ENCODE peak calls at places on chromosomes 13 and 19, in six cellular contexts. O is heart left ventricle, Z is spleen, F is uterus, P is body of pancreas, L is stomach. E is an unnamed sample.

GRCh38 chr19:22814124-22814523 is 18.0 kb upstream of the ZNF723 start:
- DNase-seq in O (no peak), Z (no peak), F (no peak), P (no peak), L (no peak), E (no peak)

GRCh38 chr13:101640797-101641400 is 188.4 kb downstream of the ITGBL1 start:
- DNase-seq in O (no peak), Z (no peak), F (no peak), P (no peak), L (no peak), E (no peak)

GRCh38 chr19:651114-651818 is 11.6 kb downstream of the FGF22 start:
- DNase-seq in O (no peak), Z (peak; percentile 64), F (no peak), P (no peak), L (no peak), E (no peak)

GRCh38 chr13:50521750-50522149 is 321.7 kb downstream of the DLEU7 start:
- DNase-seq in O (no peak), Z (no peak), F (no peak), P (peak; percentile 65), L (no peak), E (peak; percentile 31)

GRCh38 chr13:112103971-112104872 is 37.3 kb downstream of the SOX1 start:
- DNase-seq in O (no peak), Z (no peak), F (no peak), P (no peak), L (no peak), E (peak; percentile 29)

GRCh38 chr13:95643814-95644598 is 500 bp downstream of the DZIP1 start:
- DNase-seq in O (peak; percentile 22), Z (peak; percentile 78), F (peak; percentile 22), P (no peak), L (no peak), E (no peak)

GRCh38 chr19:2729943-2730818 is 9.0 kb upstream of the DIRAS1 start:
- DNase-seq in O (no peak), Z (no peak), F (no peak), P (no peak), L (no peak), E (no peak)

GRCh38 chr13:52842440-52842839 is 6.0 kb downstream of the PCDH8 start:
- DNase-seq in O (no peak), Z (no peak), F (no peak), P (no peak), L (no peak), E (no peak)

GRCh38 chr19:5434970-5435641 is 20.1 kb upstream of the ZNRF4 start:
- DNase-seq in O (no peak), Z (no peak), F (no peak), P (no peak), L (no peak), E (no peak)

GRCh38 chr13:78881746-78882145 is 222.8 kb upstream of the OBI1 start:
- DNase-seq in O (no peak), Z (no peak), F (no peak), P (no peak), L (no peak), E (peak; percentile 19)

GRCh38 chr13:111165189-111165588 is 50.1 kb downstream of the ARHGEF7 start:
- DNase-seq in O (no peak), Z (no peak), F (no peak), P (no peak), L (no peak), E (no peak)

GRCh38 chr13:79090552-79091159 is 315.4 kb downstream of the RBM26 start:
- DNase-seq in O (no peak), Z (no peak), F (no peak), P (no peak), L (no peak), E (no peak)

GRCh38 chr13:112961457-112962369 is 7.3 kb upstream of the MCF2L start:
- DNase-seq in O (no peak), Z (peak; percentile 69), F (no peak), P (no peak), L (no peak), E (no peak)

GRCh38 chr13:41039746-41040145 is 20.6 kb upstream of the ELF1 start:
- DNase-seq in O (no peak), Z (no peak), F (no peak), P (no peak), L (no peak), E (no peak)

GRCh38 chr13:113927661-113928581 is 46.0 kb downstream of the C13orf46 start:
- DNase-seq in O (peak; percentile 68), Z (peak; percentile 59), F (peak; percentile 78), P (peak; percentile 52), L (peak; percentile 32), E (no peak)

GRCh38 chr19:29271341-29271740 is 58.4 kb upstream of the UQCRFS1 start:
- DNase-seq in O (no peak), Z (peak; percentile 25), F (no peak), P (no peak), L (no peak), E (no peak)

GRCh38 chr13:98541211-98541610 is 35.7 kb downstream of the STK24 start:
- DNase-seq in O (no peak), Z (no peak), F (no peak), P (no peak), L (no peak), E (no peak)

GRCh38 chr19:55667958-55668357 is 7.1 kb upstream of the EPN1 start:
- DNase-seq in O (no peak), Z (no peak), F (no peak), P (peak; percentile 59), L (peak; percentile 72), E (no peak)
- H3K36me3 ChIP-seq in O (peaks cover 95% of the 10 kb centered on the region), Z (peaks cover 93% of the 10 kb centered on the region), F (no peaks in the 10 kb centered on the region), P (peaks cover 54% of the 10 kb centered on the region), L (peaks cover 98% of the 10 kb centered on the region), E (peaks cover 68% of the 10 kb centered on the region)

DNA sequence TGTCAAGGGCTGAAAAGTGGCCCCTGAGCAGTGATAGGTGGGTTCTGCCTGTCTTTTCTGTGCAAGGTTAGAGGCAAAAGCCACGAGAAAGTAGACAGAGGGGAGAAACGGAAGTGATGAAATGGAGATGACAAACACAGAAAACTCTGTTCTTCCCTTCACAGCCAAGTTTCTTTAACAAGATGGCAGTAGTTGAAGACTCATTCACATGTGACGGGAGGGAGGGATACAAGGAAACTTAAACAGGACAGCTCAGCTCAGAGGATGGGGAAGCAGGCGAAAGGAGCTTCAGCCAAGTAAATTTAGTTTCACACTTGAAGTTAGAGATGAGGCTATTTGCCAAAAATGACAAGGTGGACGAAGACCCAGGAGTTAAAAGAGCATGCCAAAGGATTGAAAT is 348.0 kb downstream of the EFNB2 start:
- DNase-seq in O (no peak), Z (no peak), F (no peak), P (no peak), L (no peak), E (no peak)
- TF ChIP-seq POLR2A in O (no peak), Z (no peak), F (no peak), P (no peak), L (no peak), E (no peak)

GRCh38 chr13:83943530-83944279 is 61.4 kb upstream of the SLITRK1 start:
- DNase-seq in O (no peak), Z (no peak), F (no peak), P (peak; percentile 17), L (no peak), E (no peak)
- H3K27me3 ChIP-seq in O (no peaks in the 10 kb centered on the region), Z (no peaks in the 10 kb centered on the region), F (no peaks in the 10 kb centered on the region), P (no peaks in the 10 kb centered on the region), L (no peaks in the 10 kb centered on the region), E (no peaks in the 10 kb centered on the region)

GRCh38 chr19:47371269-47371668 is 22.2 kb downstream of the DHX34 start:
- DNase-seq in O (no peak), Z (peak; percentile 74), F (no peak), P (no peak), L (no peak), E (no peak)
- H3K36me3 ChIP-seq in O (peaks cover 88% of the 10 kb centered on the region), Z (peaks cover 86% of the 10 kb centered on the region), F (no peaks in the 10 kb centered on the region), P (peaks cover 41% of the 10 kb centered on the region), L (peaks cover 97% of the 10 kb centered on the region), E (peaks cover 37% of the 10 kb centered on the region)

DNA sequence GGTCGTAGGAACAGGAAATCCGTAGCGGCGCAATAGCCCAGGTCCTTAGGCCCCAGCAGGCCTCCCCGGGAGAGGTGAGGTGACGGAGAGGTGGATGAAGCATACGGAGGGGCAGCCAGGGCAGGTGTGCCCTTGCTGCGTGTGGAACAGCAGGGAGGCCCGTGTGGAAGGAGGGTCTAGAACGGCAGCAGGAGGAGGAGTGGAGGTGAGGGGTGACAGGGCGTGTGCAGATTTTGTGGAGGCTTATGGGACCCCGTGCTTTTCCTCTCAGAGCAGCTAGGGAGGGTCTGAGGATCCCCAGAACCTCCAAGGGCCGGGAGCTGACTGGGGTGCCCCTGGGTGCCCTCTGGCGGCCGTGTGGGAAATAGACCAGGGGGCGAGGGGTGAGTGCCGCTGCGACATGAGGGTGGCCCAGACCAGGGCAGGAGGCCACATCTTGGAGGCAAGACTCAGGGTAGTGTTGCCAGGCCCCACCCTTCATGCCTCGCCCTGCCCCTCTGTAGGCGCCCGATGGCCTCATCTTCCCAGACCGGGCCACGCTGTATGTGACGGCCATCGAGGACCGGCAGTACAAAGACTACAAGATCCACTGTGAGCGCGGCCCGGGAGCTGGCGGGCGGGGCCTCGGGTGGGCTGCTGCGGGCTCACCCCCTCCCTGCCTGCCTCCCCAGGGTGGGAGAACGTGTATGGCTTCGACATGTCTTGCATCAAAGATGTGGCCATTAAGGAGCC is 5.0 kb upstream of the ADM5 start:
- DNase-seq in O (no peak), Z (no peak), F (no peak), P (no peak), L (no peak), E (no peak)
- TF ChIP-seq POLR2A in O (no peak), Z (no peak), F (no peak), P (no peak), L (no peak), E (no peak)

GRCh38 chr13:27964741-27965323 is 4.3 kb downstream of the CDX2 start:
- DNase-seq in O (no peak), Z (no peak), F (no peak), P (no peak), L (no peak), E (no peak)
- H3K27me3 ChIP-seq in O (peaks cover 99% of the 10 kb centered on the region), Z (peaks cover 100% of the 10 kb centered on the region), F (peaks cover 9% of the 10 kb centered on the region), P (no peaks in the 10 kb centered on the region), L (peaks cover 100% of the 10 kb centered on the region), E (peaks cover 42% of the 10 kb centered on the region)

GRCh38 chr19:46723023-46723461 is 6.1 kb upstream of the PRKD2 start:
- DNase-seq in O (no peak), Z (peak; percentile 88), F (no peak), P (no peak), L (no peak), E (no peak)

GRCh38 chr19:46725859-46726393 is 9.0 kb upstream of the PRKD2 start:
- DNase-seq in O (no peak), Z (no peak), F (no peak), P (no peak), L (no peak), E (no peak)

GRCh38 chr19:46725036-46725820 is 8.3 kb upstream of the PRKD2 start:
- DNase-seq in O (no peak), Z (no peak), F (no peak), P (no peak), L (no peak), E (no peak)

GRCh38 chr19:46723471-46723870 is 6.6 kb upstream of the PRKD2 start:
- DNase-seq in O (no peak), Z (no peak), F (no peak), P (no peak), L (no peak), E (no peak)

DNA sequence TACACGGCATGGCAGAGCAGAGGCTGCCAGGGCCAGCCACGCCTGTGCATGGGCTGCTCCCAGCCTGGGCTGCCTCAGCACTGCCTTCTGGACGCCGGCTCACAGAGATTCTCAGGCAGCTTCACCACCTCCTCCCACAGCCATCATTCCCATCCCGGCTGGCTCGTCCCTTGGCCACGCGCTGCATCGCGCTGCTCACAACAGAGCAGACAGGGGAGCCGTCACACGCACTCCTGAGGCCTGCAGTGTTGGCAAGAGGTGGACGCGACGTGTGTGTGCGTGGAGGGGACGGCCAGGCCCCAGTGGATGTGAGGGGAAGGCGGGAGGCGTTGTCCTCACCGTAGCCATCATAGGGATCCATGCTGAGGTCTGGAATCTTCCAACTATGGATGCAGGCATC is 7.6 kb upstream of the PRKD2 start:
- DNase-seq in O (no peak), Z (no peak), F (no peak), P (no peak), L (no peak), E (no peak)
- H3K36me3 ChIP-seq in O (peaks cover 99% of the 10 kb centered on the region), Z (peaks cover 95% of the 10 kb centered on the region), F (no peaks in the 10 kb centered on the region), P (peaks cover 34% of the 10 kb centered on the region), L (peaks cover 100% of the 10 kb centered on the region), E (peaks cover 81% of the 10 kb centered on the region)

E was measured in thyroid gland.